ENCODE peak calls at places on chromosomes 12 and 14, in seven cellular contexts. One of them, this sample, is unnamed. For H3K9me3 and H3K4me1, the result is how much of the 10 kb centered on the place peaks cover.

GRCh38 chr14:103545915-103546650 is 16.4 kb downstream of the BAG5 start:
- DNase-seq in upper lobe of left lung: peak
- DNase-seq in tibial nerve: no peak
- DNase-seq in K562: no peak
- DNase-seq in stomach: no peak
- DNase-seq in sigmoid colon: no peak
- DNase-seq in A549: no peak
- DNase-seq in this sample: peak

GRCh38 chr14:48805315-48805714 is 780.9 kb downstream of the RPS29 start:
- DNase-seq in upper lobe of left lung: no peak
- DNase-seq in tibial nerve: no peak
- DNase-seq in K562: no peak
- DNase-seq in stomach: no peak
- DNase-seq in sigmoid colon: no peak
- DNase-seq in A549: no peak
- DNase-seq in this sample: no peak

GRCh38 chr14:55699131-55700057 is 119.4 kb downstream of the KTN1 start:
- DNase-seq in upper lobe of left lung: no peak
- DNase-seq in tibial nerve: no peak
- DNase-seq in K562: no peak
- DNase-seq in stomach: no peak
- DNase-seq in sigmoid colon: no peak
- DNase-seq in A549: peak
- DNase-seq in this sample: no peak

GRCh38 chr12:119988788-119989618 is at the start of gene BICDL1:
- DNase-seq in upper lobe of left lung: peak
- DNase-seq in tibial nerve: peak
- DNase-seq in K562: peak
- DNase-seq in stomach: peak
- DNase-seq in sigmoid colon: no peak
- DNase-seq in A549: peak
- DNase-seq in this sample: peak

GRCh38 chr14:44462372-44462771 is 44.7 kb downstream of the FSCB start:
- DNase-seq in upper lobe of left lung: no peak
- DNase-seq in tibial nerve: no peak
- DNase-seq in K562: no peak
- DNase-seq in stomach: no peak
- DNase-seq in sigmoid colon: no peak
- DNase-seq in A549: no peak
- DNase-seq in this sample: no peak

GRCh38 chr12:71193041-71193440 is 35.2 kb upstream of the TSPAN8 start:
- DNase-seq in upper lobe of left lung: no peak
- DNase-seq in tibial nerve: no peak
- DNase-seq in K562: no peak
- DNase-seq in stomach: no peak
- DNase-seq in sigmoid colon: no peak
- DNase-seq in A549: no peak
- DNase-seq in this sample: no peak

GRCh38 chr12:12506541-12506940 is 56.1 kb downstream of the DUSP16 start:
- DNase-seq in upper lobe of left lung: no peak
- DNase-seq in tibial nerve: no peak
- DNase-seq in K562: no peak
- DNase-seq in stomach: no peak
- DNase-seq in sigmoid colon: no peak
- DNase-seq in A549: no peak
- DNase-seq in this sample: no peak

GRCh38 chr12:31590730-31591307 is at the start of gene DENND5B:
- DNase-seq in upper lobe of left lung: peak
- DNase-seq in tibial nerve: peak
- DNase-seq in K562: peak
- DNase-seq in stomach: peak
- DNase-seq in sigmoid colon: peak
- DNase-seq in A549: peak
- DNase-seq in this sample: peak

GRCh38 chr14:54050759-54051158 is 94.1 kb upstream of the BMP4 start:
- DNase-seq in upper lobe of left lung: no peak
- DNase-seq in tibial nerve: no peak
- DNase-seq in K562: no peak
- DNase-seq in stomach: peak
- DNase-seq in sigmoid colon: no peak
- DNase-seq in A549: no peak
- DNase-seq in this sample: no peak

GRCh38 chr12:76010732-76011458 is 20.7 kb downstream of the PHLDA1 start:
- DNase-seq in upper lobe of left lung: no peak
- DNase-seq in tibial nerve: no peak
- DNase-seq in K562: no peak
- DNase-seq in stomach: no peak
- DNase-seq in sigmoid colon: no peak
- DNase-seq in A549: no peak
- DNase-seq in this sample: no peak

GRCh38 chr12:58877243-58877743 is 43.0 kb downstream of the LRIG3 start:
- DNase-seq in upper lobe of left lung: no peak
- DNase-seq in tibial nerve: peak
- DNase-seq in K562: no peak
- DNase-seq in stomach: peak
- DNase-seq in sigmoid colon: no peak
- DNase-seq in A549: peak
- DNase-seq in this sample: no peak

GRCh38 chr12:77232045-77232444 is 166.7 kb upstream of the E2F7 start:
- DNase-seq in upper lobe of left lung: no peak
- DNase-seq in tibial nerve: peak
- DNase-seq in K562: no peak
- DNase-seq in stomach: no peak
- DNase-seq in sigmoid colon: no peak
- DNase-seq in A549: no peak
- DNase-seq in this sample: no peak

GRCh38 chr12:26749781-26750180 is 83.2 kb downstream of the ITPR2 start:
- DNase-seq in upper lobe of left lung: no peak
- DNase-seq in tibial nerve: no peak
- DNase-seq in K562: no peak
- DNase-seq in stomach: no peak
- DNase-seq in sigmoid colon: no peak
- DNase-seq in A549: no peak
- DNase-seq in this sample: no peak

GRCh38 chr14:104897286-104898194 is 27.1 kb upstream of the PLD4 start:
- DNase-seq in upper lobe of left lung: peak
- DNase-seq in tibial nerve: no peak
- DNase-seq in K562: no peak
- DNase-seq in stomach: no peak
- DNase-seq in sigmoid colon: peak
- DNase-seq in A549: no peak
- DNase-seq in this sample: peak

GRCh38 chr12:66516133-66516532 is 162.7 kb downstream of the GRIP1 start:
- DNase-seq in upper lobe of left lung: no peak
- DNase-seq in tibial nerve: no peak
- DNase-seq in K562: peak
- DNase-seq in stomach: no peak
- DNase-seq in sigmoid colon: no peak
- DNase-seq in A549: no peak
- DNase-seq in this sample: no peak

GRCh38 chr12:89571481-89572190 is 45.8 kb upstream of the POC1B start:
- DNase-seq in upper lobe of left lung: no peak
- DNase-seq in tibial nerve: no peak
- DNase-seq in K562: no peak
- DNase-seq in stomach: no peak
- DNase-seq in sigmoid colon: no peak
- DNase-seq in A549: no peak
- DNase-seq in this sample: no peak

GRCh38 chr14:47710581-47710980 is 35.2 kb upstream of the MDGA2 start:
- DNase-seq in upper lobe of left lung: no peak
- DNase-seq in tibial nerve: no peak
- DNase-seq in K562: no peak
- DNase-seq in stomach: no peak
- DNase-seq in sigmoid colon: no peak
- DNase-seq in A549: no peak
- DNase-seq in this sample: no peak

GRCh38 chr12:30847259-30847658 is 79.3 kb upstream of the TSPAN11 start:
- DNase-seq in upper lobe of left lung: no peak
- DNase-seq in tibial nerve: peak
- DNase-seq in K562: no peak
- DNase-seq in stomach: no peak
- DNase-seq in sigmoid colon: no peak
- DNase-seq in A549: peak
- DNase-seq in this sample: no peak

GRCh38 chr12:22978962-22979361 is 354.0 kb downstream of the ETNK1 start:
- DNase-seq in upper lobe of left lung: no peak
- DNase-seq in tibial nerve: no peak
- DNase-seq in K562: no peak
- DNase-seq in stomach: no peak
- DNase-seq in sigmoid colon: no peak
- DNase-seq in A549: no peak
- DNase-seq in this sample: no peak

GRCh38 chr12:106299193-106299794 is 3.2 kb upstream of the TCP11L2 start:
- DNase-seq in upper lobe of left lung: no peak
- DNase-seq in tibial nerve: no peak
- DNase-seq in K562: no peak
- DNase-seq in stomach: no peak
- DNase-seq in sigmoid colon: no peak
- DNase-seq in A549: no peak
- DNase-seq in this sample: no peak

GRCh38 chr14:39107624-39108023 is 4.6 kb upstream of the SEC23A start:
- DNase-seq in upper lobe of left lung: no peak
- DNase-seq in tibial nerve: no peak
- DNase-seq in K562: peak
- DNase-seq in stomach: no peak
- DNase-seq in sigmoid colon: no peak
- DNase-seq in A549: peak
- DNase-seq in this sample: no peak

GRCh38 chr14:29536886-29537511 is 390.6 kb downstream of the PRKD1 start:
- DNase-seq in upper lobe of left lung: no peak
- DNase-seq in tibial nerve: no peak
- DNase-seq in K562: no peak
- DNase-seq in stomach: no peak
- DNase-seq in sigmoid colon: no peak
- DNase-seq in A549: peak
- DNase-seq in this sample: no peak

GRCh38 chr14:57089901-57090300 is 178.8 kb downstream of the EXOC5 start:
- DNase-seq in upper lobe of left lung: no peak
- DNase-seq in tibial nerve: no peak
- DNase-seq in K562: no peak
- DNase-seq in stomach: no peak
- DNase-seq in sigmoid colon: no peak
- DNase-seq in A549: no peak
- DNase-seq in this sample: no peak

GRCh38 chr12:80941916-80942315 is 4.2 kb upstream of the LIN7A start:
- DNase-seq in upper lobe of left lung: no peak
- DNase-seq in tibial nerve: no peak
- DNase-seq in K562: no peak
- DNase-seq in stomach: no peak
- DNase-seq in sigmoid colon: no peak
- DNase-seq in A549: no peak
- DNase-seq in this sample: no peak

GRCh38 chr12:39902823-39903222 is 203.1 kb downstream of the SLC2A13 start:
- DNase-seq in upper lobe of left lung: no peak
- DNase-seq in tibial nerve: no peak
- DNase-seq in K562: no peak
- DNase-seq in stomach: no peak
- DNase-seq in sigmoid colon: no peak
- DNase-seq in A549: no peak
- DNase-seq in this sample: no peak

GRCh38 chr14:89675590-89675989 is 258.6 kb upstream of the FOXN3 start:
- DNase-seq in upper lobe of left lung: no peak
- DNase-seq in tibial nerve: no peak
- DNase-seq in K562: no peak
- DNase-seq in stomach: no peak
- DNase-seq in sigmoid colon: no peak
- DNase-seq in A549: no peak
- DNase-seq in this sample: no peak
- TF ChIP-seq EP300 in upper lobe of left lung: no peak
- TF ChIP-seq EP300 in tibial nerve: no peak
- TF ChIP-seq EP300 in K562: no peak
- TF ChIP-seq EP300 in stomach: no peak
- TF ChIP-seq EP300 in sigmoid colon: no peak
- TF ChIP-seq EP300 in A549: no peak
- TF ChIP-seq EP300 in this sample: no peak

DNA sequence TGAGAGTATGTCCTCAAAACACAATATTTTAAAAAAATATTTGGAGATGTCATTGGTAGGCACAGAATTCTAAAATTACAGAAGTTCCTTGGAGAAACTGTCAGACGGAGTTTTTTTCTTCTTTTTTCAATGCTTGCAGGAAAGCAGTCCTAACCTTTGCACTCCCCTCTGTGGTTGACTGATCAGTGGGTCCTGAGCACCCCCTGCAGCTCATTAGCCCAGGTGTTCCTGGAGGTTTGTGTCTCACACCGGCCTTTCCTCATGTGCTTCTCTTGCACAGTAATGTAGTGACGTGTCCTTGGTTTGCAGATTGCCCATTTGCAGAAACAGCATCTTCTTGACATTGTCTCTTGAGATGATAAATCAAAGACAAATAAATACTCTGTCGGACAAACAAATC is 513.0 kb downstream of the TMEM121 start:
- DNase-seq in upper lobe of left lung: no peak
- DNase-seq in tibial nerve: no peak
- DNase-seq in K562: peak
- DNase-seq in stomach: no peak
- DNase-seq in sigmoid colon: no peak
- DNase-seq in A549: peak
- DNase-seq in this sample: no peak
- H3K9me3 ChIP-seq in upper lobe of left lung: under half
- H3K9me3 ChIP-seq in tibial nerve: under half
- H3K9me3 ChIP-seq in K562: under half
- H3K9me3 ChIP-seq in stomach: under half
- H3K9me3 ChIP-seq in sigmoid colon: under half
- H3K9me3 ChIP-seq in A549: under half
- H3K9me3 ChIP-seq in this sample: under half

DNA sequence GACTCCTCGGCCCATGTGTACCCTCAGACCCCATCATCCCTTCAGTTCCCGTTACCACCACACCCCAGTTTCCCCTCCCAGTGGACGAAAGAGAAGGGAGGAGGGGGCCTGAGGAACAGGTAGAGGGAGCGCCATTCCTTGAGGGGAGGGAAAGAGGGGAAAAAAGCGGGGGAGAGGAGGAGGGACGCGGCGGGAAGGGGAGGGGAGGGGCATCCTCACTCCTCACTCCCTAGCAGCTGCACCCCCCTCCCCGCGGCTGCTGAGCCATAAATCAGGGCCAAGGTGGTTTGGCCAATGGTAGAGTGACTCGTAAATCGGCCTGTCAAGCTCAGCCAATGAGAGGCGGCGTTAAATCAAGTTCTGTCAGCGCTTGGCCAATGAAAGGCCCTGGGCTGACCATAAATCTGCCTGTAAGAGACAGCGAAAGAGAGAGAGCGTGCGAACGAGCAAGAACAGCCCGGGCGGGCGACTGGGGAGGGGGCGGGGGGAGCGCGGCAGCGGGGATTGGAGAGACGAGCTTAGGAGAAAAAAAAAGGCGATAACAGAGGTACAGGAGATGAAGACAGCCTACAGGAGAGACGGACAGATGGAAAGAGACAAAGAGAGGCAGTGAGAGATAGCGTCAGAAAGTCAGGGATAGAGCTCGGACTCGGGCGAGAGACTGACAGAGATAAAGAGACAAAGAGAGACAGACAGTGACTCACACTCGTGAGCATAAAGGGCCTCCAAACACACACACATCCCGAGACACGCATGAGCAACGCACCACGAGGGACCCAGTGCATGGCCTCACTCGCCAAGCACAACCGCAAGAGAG is 5.1 kb downstream of the GPR84 start:
- DNase-seq in upper lobe of left lung: peak
- DNase-seq in tibial nerve: peak
- DNase-seq in K562: peak
- DNase-seq in stomach: peak
- DNase-seq in sigmoid colon: peak
- DNase-seq in A549: peak
- DNase-seq in this sample: peak
- H3K4me1 ChIP-seq in upper lobe of left lung: under half
- H3K4me1 ChIP-seq in tibial nerve: under half
- H3K4me1 ChIP-seq in K562: under half
- H3K4me1 ChIP-seq in stomach: half or more
- H3K4me1 ChIP-seq in sigmoid colon: under half
- H3K4me1 ChIP-seq in A549: under half
- H3K4me1 ChIP-seq in this sample: under half

GRCh38 chr12:103801709-103802585 is 39.1 kb downstream of the NT5DC3 start:
- DNase-seq in upper lobe of left lung: no peak
- DNase-seq in tibial nerve: no peak
- DNase-seq in K562: no peak
- DNase-seq in stomach: no peak
- DNase-seq in sigmoid colon: peak
- DNase-seq in A549: peak
- DNase-seq in this sample: no peak
- TF ChIP-seq EP300 in upper lobe of left lung: no peak
- TF ChIP-seq EP300 in tibial nerve: peak
- TF ChIP-seq EP300 in K562: no peak
- TF ChIP-seq EP300 in stomach: no peak
- TF ChIP-seq EP300 in sigmoid colon: no peak
- TF ChIP-seq EP300 in A549: no peak
- TF ChIP-seq EP300 in this sample: no peak